ENCODE peak calls at places on chromosomes 6 and 20, in nine cellular contexts. One of them, this sample, is unnamed.

GRCh38 chr20:24942679-24943078 is 6.4 kb upstream of the CST7 start:
- DNase-seq in tibial nerve: no peak
- DNase-seq in right lobe of liver: no peak
- DNase-seq in heart left ventricle: no peak
- DNase-seq in astrocyte of the cerebellum: no peak
- DNase-seq in H9: no peak
- DNase-seq in progenitor cell of endocrine pancreas: no peak
- DNase-seq in PC-9: no peak
- DNase-seq in Calu3: no peak
- DNase-seq in this sample: no peak

GRCh38 chr6:90414352-90414751 is 117.7 kb upstream of the BACH2 start:
- DNase-seq in tibial nerve: no peak
- DNase-seq in right lobe of liver: no peak
- DNase-seq in heart left ventricle: no peak
- DNase-seq in astrocyte of the cerebellum: no peak
- DNase-seq in H9: no peak
- DNase-seq in progenitor cell of endocrine pancreas: no peak
- DNase-seq in PC-9: no peak
- DNase-seq in Calu3: no peak
- DNase-seq in this sample: no peak

GRCh38 chr6:158715330-158716311 is 65.8 kb downstream of the SYTL3 start:
- DNase-seq in tibial nerve: no peak
- DNase-seq in right lobe of liver: no peak
- DNase-seq in heart left ventricle: no peak
- DNase-seq in astrocyte of the cerebellum: no peak
- DNase-seq in H9: no peak
- DNase-seq in progenitor cell of endocrine pancreas: no peak
- DNase-seq in PC-9: no peak
- DNase-seq in Calu3: no peak
- DNase-seq in this sample: no peak

GRCh38 chr6:79193971-79194370 is 40.5 kb downstream of the HMGN3 start:
- DNase-seq in tibial nerve: no peak
- DNase-seq in right lobe of liver: no peak
- DNase-seq in heart left ventricle: no peak
- DNase-seq in astrocyte of the cerebellum: no peak
- DNase-seq in H9: no peak
- DNase-seq in progenitor cell of endocrine pancreas: no peak
- DNase-seq in PC-9: no peak
- DNase-seq in Calu3: no peak
- DNase-seq in this sample: no peak

GRCh38 chr6:72699142-72699541 is 77.3 kb downstream of the KCNQ5 start:
- DNase-seq in tibial nerve: no peak
- DNase-seq in right lobe of liver: no peak
- DNase-seq in heart left ventricle: no peak
- DNase-seq in astrocyte of the cerebellum: no peak
- DNase-seq in H9: no peak
- DNase-seq in progenitor cell of endocrine pancreas: no peak
- DNase-seq in PC-9: no peak
- DNase-seq in Calu3: no peak
- DNase-seq in this sample: no peak

GRCh38 chr6:36912583-36912982 is 26.8 kb downstream of the C6orf89 start:
- DNase-seq in tibial nerve: no peak
- DNase-seq in right lobe of liver: no peak
- DNase-seq in heart left ventricle: no peak
- DNase-seq in astrocyte of the cerebellum: peak
- DNase-seq in H9: no peak
- DNase-seq in progenitor cell of endocrine pancreas: no peak
- DNase-seq in PC-9: peak
- DNase-seq in Calu3: no peak
- DNase-seq in this sample: no peak

GRCh38 chr6:169045486-169045885 is 208.2 kb downstream of the THBS2 start:
- DNase-seq in tibial nerve: no peak
- DNase-seq in right lobe of liver: no peak
- DNase-seq in heart left ventricle: no peak
- DNase-seq in astrocyte of the cerebellum: no peak
- DNase-seq in H9: no peak
- DNase-seq in progenitor cell of endocrine pancreas: no peak
- DNase-seq in PC-9: no peak
- DNase-seq in Calu3: no peak
- DNase-seq in this sample: no peak

GRCh38 chr20:14782731-14783130 is 445.3 kb upstream of the FLRT3 start:
- DNase-seq in tibial nerve: no peak
- DNase-seq in right lobe of liver: no peak
- DNase-seq in heart left ventricle: no peak
- DNase-seq in astrocyte of the cerebellum: no peak
- DNase-seq in H9: no peak
- DNase-seq in progenitor cell of endocrine pancreas: no peak
- DNase-seq in PC-9: no peak
- DNase-seq in Calu3: no peak
- DNase-seq in this sample: no peak

GRCh38 chr6:90302320-90302719 is 5.7 kb upstream of the BACH2 start:
- DNase-seq in tibial nerve: no peak
- DNase-seq in right lobe of liver: no peak
- DNase-seq in heart left ventricle: no peak
- DNase-seq in astrocyte of the cerebellum: no peak
- DNase-seq in H9: no peak
- DNase-seq in progenitor cell of endocrine pancreas: no peak
- DNase-seq in PC-9: no peak
- DNase-seq in Calu3: no peak
- DNase-seq in this sample: no peak

GRCh38 chr6:86961432-86962200 is 24.3 kb downstream of the HTR1E start:
- DNase-seq in tibial nerve: no peak
- DNase-seq in right lobe of liver: no peak
- DNase-seq in heart left ventricle: no peak
- DNase-seq in astrocyte of the cerebellum: peak
- DNase-seq in H9: no peak
- DNase-seq in progenitor cell of endocrine pancreas: no peak
- DNase-seq in PC-9: no peak
- DNase-seq in Calu3: no peak
- DNase-seq in this sample: no peak

GRCh38 chr6:2858678-2859324 is 17.1 kb upstream of the SERPINB1 start:
- DNase-seq in tibial nerve: no peak
- DNase-seq in right lobe of liver: no peak
- DNase-seq in heart left ventricle: no peak
- DNase-seq in astrocyte of the cerebellum: no peak
- DNase-seq in H9: no peak
- DNase-seq in progenitor cell of endocrine pancreas: no peak
- DNase-seq in PC-9: no peak
- DNase-seq in Calu3: no peak
- DNase-seq in this sample: no peak

DNA sequence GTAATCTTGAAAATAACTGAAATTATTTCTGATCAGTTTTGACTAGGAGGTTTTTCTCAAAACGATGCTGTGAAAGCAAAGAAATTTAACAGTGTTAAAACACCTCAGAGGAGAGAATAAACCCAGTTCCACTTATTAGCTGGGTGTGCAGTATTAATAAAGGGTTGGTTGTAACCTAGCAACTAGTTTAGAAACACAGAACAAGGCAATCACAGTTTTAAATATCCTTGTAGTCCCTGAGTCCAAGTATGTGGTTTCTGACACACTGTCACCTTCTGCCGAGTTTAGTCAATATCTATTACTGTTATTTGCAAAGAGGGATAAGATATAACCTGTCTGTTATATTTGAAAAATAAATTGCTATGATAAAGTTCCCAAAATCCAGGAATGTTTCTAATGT is 70.2 kb upstream of the INSM1 start:
- DNase-seq in tibial nerve: no peak
- DNase-seq in right lobe of liver: no peak
- DNase-seq in heart left ventricle: no peak
- DNase-seq in astrocyte of the cerebellum: no peak
- DNase-seq in H9: no peak
- DNase-seq in progenitor cell of endocrine pancreas: no peak
- DNase-seq in PC-9: no peak
- DNase-seq in Calu3: no peak
- DNase-seq in this sample: no peak
- TF ChIP-seq CTCF in tibial nerve: no peak
- TF ChIP-seq CTCF in right lobe of liver: no peak
- TF ChIP-seq CTCF in heart left ventricle: no peak
- TF ChIP-seq CTCF in astrocyte of the cerebellum: no peak
- TF ChIP-seq CTCF in H9: no peak
- TF ChIP-seq CTCF in progenitor cell of endocrine pancreas: no peak
- TF ChIP-seq CTCF in PC-9: no peak
- TF ChIP-seq CTCF in Calu3: no peak
- TF ChIP-seq CTCF in this sample: no peak

DNA sequence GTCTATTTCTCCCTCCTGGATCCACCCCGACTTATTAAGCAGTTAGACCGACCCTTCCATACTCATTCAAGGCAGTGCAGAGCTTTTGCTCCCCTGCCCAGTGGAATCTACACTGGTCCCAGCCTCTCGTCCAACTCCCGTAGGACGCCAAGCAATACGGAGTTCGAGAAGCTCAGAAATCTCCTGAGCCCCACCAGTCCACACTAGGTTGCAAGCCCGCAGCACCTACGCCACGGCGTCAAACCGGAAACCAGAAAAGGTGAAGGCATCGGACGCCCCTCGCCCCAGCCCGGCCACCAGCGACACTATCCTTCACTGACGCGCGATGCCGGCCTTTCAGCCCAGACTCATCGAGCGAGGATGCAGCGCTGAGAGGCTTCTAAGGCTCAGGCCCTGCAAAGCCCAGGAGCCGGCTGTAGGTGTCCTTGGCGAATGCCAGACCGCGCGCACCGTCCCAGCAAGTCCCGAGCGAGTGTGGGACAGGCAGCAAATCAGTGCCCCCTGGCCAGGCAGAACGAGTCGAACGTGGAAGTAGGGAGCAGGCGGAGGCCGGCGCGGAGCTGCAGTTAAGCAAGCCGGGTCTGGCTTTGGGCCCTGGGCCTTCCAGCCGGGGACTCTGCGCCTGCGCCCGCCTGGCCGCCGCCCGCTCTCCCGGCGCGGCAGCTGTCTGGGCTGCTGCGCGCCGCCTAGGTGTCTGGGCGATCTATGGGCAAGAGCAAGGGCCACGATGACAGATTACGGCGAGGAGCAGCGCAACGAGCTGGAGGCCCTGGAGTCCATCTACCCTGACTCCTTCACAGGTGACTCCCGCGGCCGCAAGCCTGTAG is at the start of gene RWDD1:
- DNase-seq in tibial nerve: peak
- DNase-seq in right lobe of liver: peak
- DNase-seq in heart left ventricle: peak
- DNase-seq in astrocyte of the cerebellum: peak
- DNase-seq in H9: peak
- DNase-seq in progenitor cell of endocrine pancreas: peak
- DNase-seq in PC-9: peak
- DNase-seq in Calu3: peak
- DNase-seq in this sample: peak
- TF ChIP-seq CTCF in tibial nerve: peak
- TF ChIP-seq CTCF in right lobe of liver: no peak
- TF ChIP-seq CTCF in heart left ventricle: no peak
- TF ChIP-seq CTCF in astrocyte of the cerebellum: no peak
- TF ChIP-seq CTCF in H9: peak
- TF ChIP-seq CTCF in progenitor cell of endocrine pancreas: no peak
- TF ChIP-seq CTCF in PC-9: peak
- TF ChIP-seq CTCF in Calu3: no peak
- TF ChIP-seq CTCF in this sample: no peak

DNA sequence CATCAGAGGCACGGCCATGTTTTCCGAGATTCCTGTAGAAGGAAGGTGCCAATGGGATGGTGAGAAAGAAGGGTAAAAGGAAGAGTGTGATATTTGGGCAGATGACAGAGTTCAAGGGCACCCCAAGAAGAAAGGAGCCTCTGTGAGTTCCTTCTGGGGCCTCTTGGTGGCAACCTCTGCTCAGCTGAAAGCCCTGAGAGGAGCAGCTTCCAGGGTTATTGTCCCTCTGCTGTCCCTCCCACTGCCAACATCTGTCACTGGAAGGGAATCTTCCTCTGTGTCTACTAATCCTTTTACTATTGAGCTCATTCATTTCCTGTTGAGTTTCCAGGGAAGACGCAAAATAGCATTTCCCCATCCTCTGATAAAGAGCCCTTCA is 40.0 kb upstream of the KCNK16 start:
- DNase-seq in tibial nerve: no peak
- DNase-seq in right lobe of liver: no peak
- DNase-seq in heart left ventricle: no peak
- DNase-seq in astrocyte of the cerebellum: no peak
- DNase-seq in H9: no peak
- DNase-seq in progenitor cell of endocrine pancreas: no peak
- DNase-seq in PC-9: no peak
- DNase-seq in Calu3: peak
- DNase-seq in this sample: peak
- TF ChIP-seq CTCF in tibial nerve: no peak
- TF ChIP-seq CTCF in right lobe of liver: no peak
- TF ChIP-seq CTCF in heart left ventricle: no peak
- TF ChIP-seq CTCF in astrocyte of the cerebellum: no peak
- TF ChIP-seq CTCF in H9: no peak
- TF ChIP-seq CTCF in progenitor cell of endocrine pancreas: no peak
- TF ChIP-seq CTCF in PC-9: no peak
- TF ChIP-seq CTCF in Calu3: no peak
- TF ChIP-seq CTCF in this sample: peak

GRCh38 chr20:10745790-10746189 is 72.0 kb upstream of the JAG1 start:
- DNase-seq in tibial nerve: no peak
- DNase-seq in right lobe of liver: no peak
- DNase-seq in heart left ventricle: no peak
- DNase-seq in astrocyte of the cerebellum: no peak
- DNase-seq in H9: no peak
- DNase-seq in progenitor cell of endocrine pancreas: no peak
- DNase-seq in PC-9: no peak
- DNase-seq in Calu3: no peak
- DNase-seq in this sample: no peak

GRCh38 chr20:10739134-10739533 is 65.3 kb upstream of the JAG1 start:
- DNase-seq in tibial nerve: no peak
- DNase-seq in right lobe of liver: no peak
- DNase-seq in heart left ventricle: no peak
- DNase-seq in astrocyte of the cerebellum: no peak
- DNase-seq in H9: no peak
- DNase-seq in progenitor cell of endocrine pancreas: no peak
- DNase-seq in PC-9: no peak
- DNase-seq in Calu3: no peak
- DNase-seq in this sample: no peak

GRCh38 chr20:10739575-10739974 is 65.8 kb upstream of the JAG1 start:
- DNase-seq in tibial nerve: no peak
- DNase-seq in right lobe of liver: no peak
- DNase-seq in heart left ventricle: no peak
- DNase-seq in astrocyte of the cerebellum: no peak
- DNase-seq in H9: no peak
- DNase-seq in progenitor cell of endocrine pancreas: no peak
- DNase-seq in PC-9: peak
- DNase-seq in Calu3: no peak
- DNase-seq in this sample: no peak

GRCh38 chr20:10735195-10735949 is 61.6 kb upstream of the JAG1 start:
- DNase-seq in tibial nerve: no peak
- DNase-seq in right lobe of liver: no peak
- DNase-seq in heart left ventricle: no peak
- DNase-seq in astrocyte of the cerebellum: no peak
- DNase-seq in H9: no peak
- DNase-seq in progenitor cell of endocrine pancreas: no peak
- DNase-seq in PC-9: no peak
- DNase-seq in Calu3: no peak
- DNase-seq in this sample: no peak

DNA sequence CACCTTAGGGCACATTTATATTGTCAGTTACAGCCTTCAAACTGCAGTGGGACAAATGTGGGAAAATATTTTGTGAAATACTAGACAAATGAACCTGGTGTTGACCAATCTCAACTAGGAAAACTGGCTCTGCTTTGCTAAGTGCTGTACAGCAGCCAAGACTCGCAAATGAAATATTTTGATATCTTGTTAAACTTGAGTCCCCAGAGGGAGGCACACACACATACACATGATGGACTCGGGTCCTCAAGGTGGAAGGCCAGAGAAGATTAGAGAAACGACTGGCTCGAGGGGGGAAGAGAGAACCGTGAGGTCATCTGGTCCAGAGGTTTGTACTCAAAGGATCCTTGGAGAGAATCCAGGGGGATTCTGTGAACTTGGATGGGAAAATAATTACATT is 67.3 kb upstream of the JAG1 start:
- DNase-seq in tibial nerve: no peak
- DNase-seq in right lobe of liver: no peak
- DNase-seq in heart left ventricle: peak
- DNase-seq in astrocyte of the cerebellum: no peak
- DNase-seq in H9: no peak
- DNase-seq in progenitor cell of endocrine pancreas: no peak
- DNase-seq in PC-9: no peak
- DNase-seq in Calu3: no peak
- DNase-seq in this sample: no peak
- TF ChIP-seq CTCF in tibial nerve: no peak
- TF ChIP-seq CTCF in right lobe of liver: no peak
- TF ChIP-seq CTCF in heart left ventricle: no peak
- TF ChIP-seq CTCF in astrocyte of the cerebellum: no peak
- TF ChIP-seq CTCF in H9: no peak
- TF ChIP-seq CTCF in progenitor cell of endocrine pancreas: no peak
- TF ChIP-seq CTCF in PC-9: no peak
- TF ChIP-seq CTCF in Calu3: no peak
- TF ChIP-seq CTCF in this sample: no peak

This sample was measured in D721Med.